ENCODE peak calls at places on chromosomes 7 and 10, in five cellular contexts. One of them, this sample, is unnamed.

GRCh38 chr10:116132716-116133420 is 140.1 kb downstream of the GFRA1 start:
- DNase-seq in GM12878: no peak
- DNase-seq in HCT116: no peak
- DNase-seq in HepG2: no peak
- DNase-seq in SK-N-SH: no peak
- DNase-seq in this sample: no peak

GRCh38 chr7:99224263-99224947 is 16.5 kb upstream of the KPNA7 start:
- DNase-seq in SK-N-SH: no peak
- DNase-seq in HepG2: peak
- DNase-seq in GM12878: peak
- DNase-seq in HCT116: peak
- DNase-seq in this sample: no peak

GRCh38 chr10:69321865-69322264 is 43.6 kb downstream of the HK1 start:
- DNase-seq in HCT116: no peak
- DNase-seq in SK-N-SH: no peak
- DNase-seq in GM12878: no peak
- DNase-seq in HepG2: no peak
- DNase-seq in this sample: no peak

GRCh38 chr10:88073676-88074075 is 210.3 kb downstream of the PTEN start:
- DNase-seq in HCT116: no peak
- DNase-seq in SK-N-SH: no peak
- DNase-seq in GM12878: no peak
- DNase-seq in HepG2: no peak
- DNase-seq in this sample: no peak

GRCh38 chr7:105131033-105131656 is 117.1 kb downstream of the KMT2E start:
- DNase-seq in HepG2: no peak
- DNase-seq in HCT116: no peak
- DNase-seq in GM12878: peak
- DNase-seq in SK-N-SH: no peak
- DNase-seq in this sample: no peak

GRCh38 chr7:150800576-150801241 is at the start of gene TMEM176A:
- DNase-seq in SK-N-SH: no peak
- DNase-seq in GM12878: no peak
- DNase-seq in HepG2: no peak
- DNase-seq in HCT116: no peak
- DNase-seq in this sample: no peak

GRCh38 chr7:144526912-144527610 is 123.6 kb upstream of the NOBOX start:
- DNase-seq in GM12878: no peak
- DNase-seq in SK-N-SH: no peak
- DNase-seq in HCT116: no peak
- DNase-seq in HepG2: no peak
- DNase-seq in this sample: no peak

GRCh38 chr10:58320351-58321065 is 14.3 kb upstream of the UBE2D1 start:
- DNase-seq in SK-N-SH: no peak
- DNase-seq in HepG2: no peak
- DNase-seq in HCT116: no peak
- DNase-seq in GM12878: no peak
- DNase-seq in this sample: no peak

GRCh38 chr7:67470256-67470751 is 473.7 kb downstream of the TYW1 start:
- DNase-seq in HCT116: no peak
- DNase-seq in GM12878: no peak
- DNase-seq in HepG2: no peak
- DNase-seq in SK-N-SH: no peak
- DNase-seq in this sample: no peak

GRCh38 chr7:150756858-150757257 is 19.6 kb downstream of the GIMAP5 start:
- DNase-seq in GM12878: no peak
- DNase-seq in HepG2: no peak
- DNase-seq in SK-N-SH: no peak
- DNase-seq in HCT116: no peak
- DNase-seq in this sample: no peak

GRCh38 chr10:79084012-79084971 is 15.5 kb downstream of the ZMIZ1 start:
- DNase-seq in GM12878: no peak
- DNase-seq in SK-N-SH: peak
- DNase-seq in HepG2: peak
- DNase-seq in HCT116: no peak
- DNase-seq in this sample: no peak

GRCh38 chr7:95330194-95331003 is 6.1 kb upstream of the PON1 start:
- DNase-seq in HCT116: no peak
- DNase-seq in HepG2: no peak
- DNase-seq in SK-N-SH: no peak
- DNase-seq in GM12878: peak
- DNase-seq in this sample: no peak

GRCh38 chr10:15609291-15609690 is 110.4 kb downstream of the ITGA8 start:
- DNase-seq in SK-N-SH: no peak
- DNase-seq in HCT116: no peak
- DNase-seq in HepG2: no peak
- DNase-seq in GM12878: no peak
- DNase-seq in this sample: no peak

GRCh38 chr7:55054252-55054651 is 35.4 kb downstream of the EGFR start:
- DNase-seq in SK-N-SH: no peak
- DNase-seq in HepG2: no peak
- DNase-seq in HCT116: no peak
- DNase-seq in GM12878: no peak
- DNase-seq in this sample: no peak

GRCh38 chr7:55053651-55054226 is 34.9 kb downstream of the EGFR start:
- DNase-seq in HCT116: no peak
- DNase-seq in GM12878: no peak
- DNase-seq in HepG2: no peak
- DNase-seq in SK-N-SH: no peak
- DNase-seq in this sample: no peak

GRCh38 chr7:55052081-55052480 is 33.3 kb downstream of the EGFR start:
- DNase-seq in SK-N-SH: no peak
- DNase-seq in HCT116: no peak
- DNase-seq in HepG2: no peak
- DNase-seq in GM12878: no peak
- DNase-seq in this sample: no peak

GRCh38 chr7:55054758-55055157 is 35.9 kb downstream of the EGFR start:
- DNase-seq in HepG2: no peak
- DNase-seq in SK-N-SH: no peak
- DNase-seq in HCT116: no peak
- DNase-seq in GM12878: no peak
- DNase-seq in this sample: no peak

GRCh38 chr7:55052726-55053431 is 34.1 kb downstream of the EGFR start:
- DNase-seq in GM12878: no peak
- DNase-seq in SK-N-SH: no peak
- DNase-seq in HCT116: no peak
- DNase-seq in HepG2: no peak
- DNase-seq in this sample: no peak
- H3K4me3 ChIP-seq in GM12878: no peak
- H3K4me3 ChIP-seq in SK-N-SH: no peak
- H3K4me3 ChIP-seq in HCT116: no peak
- H3K4me3 ChIP-seq in HepG2: no peak
- H3K4me3 ChIP-seq in this sample: no peak

GRCh38 chr7:116554436-116554835 is 29.6 kb downstream of the CAV1 start:
- DNase-seq in GM12878: no peak
- DNase-seq in HepG2: no peak
- DNase-seq in HCT116: no peak
- DNase-seq in SK-N-SH: no peak
- DNase-seq in this sample: no peak
- TF ChIP-seq YY1 in GM12878: no peak
- TF ChIP-seq YY1 in HepG2: no peak
- TF ChIP-seq YY1 in HCT116: no peak
- TF ChIP-seq YY1 in SK-N-SH: no peak
- TF ChIP-seq YY1 in this sample: no peak

DNA sequence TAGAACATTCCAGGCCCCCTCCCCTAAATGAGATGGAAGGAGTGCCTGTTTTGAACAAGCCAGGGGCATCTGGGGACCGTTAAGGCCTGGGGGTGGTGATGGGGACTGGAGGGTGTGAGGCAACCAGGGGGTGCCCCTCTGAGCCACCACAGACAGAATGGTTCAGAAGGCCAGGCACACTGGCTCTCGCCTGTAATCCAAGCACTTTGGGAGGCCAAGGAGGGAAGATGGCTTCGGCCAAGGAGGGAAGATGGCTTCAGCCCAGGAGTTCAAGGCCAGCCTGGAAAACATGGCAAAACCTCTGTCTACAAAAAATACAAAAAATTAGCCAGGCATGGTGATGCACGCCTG is 173.2 kb upstream of the TNRC18 start:
- DNase-seq in HCT116: no peak
- DNase-seq in SK-N-SH: no peak
- DNase-seq in HepG2: no peak
- DNase-seq in GM12878: no peak
- DNase-seq in this sample: no peak
- H3K4me3 ChIP-seq in HCT116: peak
- H3K4me3 ChIP-seq in SK-N-SH: peak
- H3K4me3 ChIP-seq in HepG2: no peak
- H3K4me3 ChIP-seq in GM12878: peak
- H3K4me3 ChIP-seq in this sample: no peak

GRCh38 chr10:131149111-131149510 is 162.4 kb downstream of the TCERG1L start:
- DNase-seq in GM12878: no peak
- DNase-seq in HepG2: no peak
- DNase-seq in HCT116: no peak
- DNase-seq in SK-N-SH: no peak
- DNase-seq in this sample: no peak
- TF ChIP-seq YY1 in GM12878: no peak
- TF ChIP-seq YY1 in HepG2: no peak
- TF ChIP-seq YY1 in HCT116: no peak
- TF ChIP-seq YY1 in SK-N-SH: no peak
- TF ChIP-seq YY1 in this sample: no peak

GRCh38 chr7:25852249-25852994 is 299.6 kb upstream of the NFE2L3 start:
- DNase-seq in GM12878: no peak
- DNase-seq in SK-N-SH: peak
- DNase-seq in HCT116: no peak
- DNase-seq in HepG2: no peak
- DNase-seq in this sample: no peak
- H3K4me3 ChIP-seq in GM12878: peak
- H3K4me3 ChIP-seq in SK-N-SH: no peak
- H3K4me3 ChIP-seq in HCT116: no peak
- H3K4me3 ChIP-seq in HepG2: peak
- H3K4me3 ChIP-seq in this sample: peak